ENCODE peak calls at places on chromosomes 2 and 18, in four cellular contexts. F, V, X and D are unnamed samples.

GRCh38 chr2:41928593-41928992 is 119.2 kb upstream of the PKDCC start:
- DNase-seq in F (no peak), X (peak), V (no peak), D (no peak)

GRCh38 chr2:158497486-158497885 is 40.7 kb downstream of the PKP4 start:
- DNase-seq in V (no peak), X (no peak), F (no peak), D (no peak)

GRCh38 chr18:27136208-27136535 is 48.9 kb downstream of the CHST9 start:
- DNase-seq in V (no peak), F (peak), X (no peak), D (no peak)

GRCh38 chr2:230319211-230319862 is 7.7 kb upstream of the SP140L start:
- DNase-seq in V (no peak), F (no peak), X (no peak), D (no peak)

GRCh38 chr2:10286216-10287037 is 16.3 kb upstream of the HPCAL1 start:
- DNase-seq in X (no peak), V (peak), F (peak), D (no peak)

GRCh38 chr18:11689031-11689971 is at the start of gene GNAL:
- DNase-seq in X (peak), V (peak), F (peak), D (no peak)

GRCh38 chr2:217049931-217050330 is 190.1 kb upstream of the TNP1 start:
- DNase-seq in F (no peak), X (no peak), V (no peak), D (no peak)

GRCh38 chr2:71901466-71901865 is 246.2 kb downstream of the CYP26B1 start:
- DNase-seq in X (no peak), F (no peak), V (no peak), D (no peak)

GRCh38 chr18:72830109-72830508 is 37.7 kb downstream of the NETO1 start:
- DNase-seq in F (no peak), X (peak), V (peak), D (no peak)

GRCh38 chr2:24702800-24703199 is 90.4 kb downstream of the PTRHD1 start:
- DNase-seq in F (no peak), V (no peak), X (peak), D (no peak)

GRCh38 chr18:77478619-77479018 is 229.0 kb downstream of the GALR1 start:
- DNase-seq in X (no peak), V (no peak), F (no peak), D (no peak)

GRCh38 chr2:198788676-198789075 is 669.1 kb downstream of the SATB2 start:
- DNase-seq in X (no peak), V (no peak), F (no peak), D (no peak)

GRCh38 chr2:235064980-235065379 is 113.2 kb downstream of the SH3BP4 start:
- DNase-seq in V (no peak), F (no peak), X (no peak), D (no peak)

GRCh38 chr2:85852979-85853498 is 35.8 kb downstream of the ST3GAL5 start:
- DNase-seq in F (no peak), V (peak), X (peak), D (peak)

GRCh38 chr2:128630974-128631697 is 312.5 kb upstream of the HS6ST1 start:
- DNase-seq in F (no peak), X (no peak), V (no peak), D (peak)

GRCh38 chr2:128632491-128632780 is 313.8 kb upstream of the HS6ST1 start:
- DNase-seq in F (no peak), V (no peak), X (no peak), D (no peak)

GRCh38 chr2:128628996-128629395 is 310.3 kb upstream of the HS6ST1 start:
- DNase-seq in V (no peak), F (no peak), X (no peak), D (peak)

GRCh38 chr2:128633501-128633900 is 314.8 kb upstream of the HS6ST1 start:
- DNase-seq in F (no peak), V (no peak), X (no peak), D (no peak)

GRCh38 chr2:128631698-128632490 is 313.2 kb upstream of the HS6ST1 start:
- DNase-seq in F (no peak), V (no peak), X (no peak), D (peak)
- TF ChIP-seq CTCF in F (no peak), V (no peak), X (no peak), D (no peak)

GRCh38 chr2:38533180-38533579 is 69.5 kb downstream of the HNRNPLL start:
- DNase-seq in F (no peak), X (no peak), V (no peak), D (no peak)

GRCh38 chr2:38535404-38535744 is 67.4 kb downstream of the HNRNPLL start:
- DNase-seq in V (no peak), X (no peak), F (no peak), D (no peak)

GRCh38 chr2:38532366-38532765 is 70.4 kb downstream of the HNRNPLL start:
- DNase-seq in X (no peak), F (no peak), V (no peak), D (no peak)

GRCh38 chr2:38534746-38535403 is 67.9 kb downstream of the HNRNPLL start:
- DNase-seq in F (no peak), V (no peak), X (peak), D (no peak)

DNA sequence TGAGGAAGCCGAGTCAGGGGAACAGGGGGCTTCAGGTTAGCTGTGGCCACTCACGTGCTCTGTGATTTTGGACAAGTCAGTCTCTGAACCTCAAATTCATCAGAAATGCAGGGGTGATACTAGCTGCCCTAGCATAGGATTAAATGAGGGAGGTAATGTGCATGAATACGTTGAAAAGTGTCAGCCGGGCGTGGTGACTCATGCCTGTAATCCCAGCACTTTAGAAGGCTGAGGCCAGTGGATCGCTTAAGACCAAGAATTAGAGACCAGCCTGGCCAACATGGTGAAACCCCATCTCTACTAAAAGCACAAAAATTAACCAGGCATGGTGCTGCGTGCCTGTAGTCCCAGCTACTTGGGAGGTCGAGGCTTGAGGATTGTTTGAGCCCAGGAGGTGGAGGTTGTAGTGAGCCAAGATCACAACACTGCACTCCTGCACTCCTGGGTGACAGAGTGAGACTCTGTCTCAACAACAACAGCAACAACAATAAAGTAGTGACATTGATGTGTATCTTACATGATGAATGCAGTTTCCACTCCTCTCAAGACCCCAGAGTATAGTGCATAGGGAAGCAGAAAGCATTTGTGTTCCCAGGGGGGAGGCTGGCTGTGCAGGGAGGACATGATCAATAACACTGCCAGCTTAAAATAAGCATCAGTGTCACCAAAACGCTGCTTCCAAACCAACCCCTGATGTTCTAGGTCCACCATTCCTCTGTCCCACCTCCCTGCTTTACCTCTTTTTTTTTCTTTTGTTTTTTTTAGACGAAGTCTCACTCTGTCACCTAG is 68.8 kb downstream of the HNRNPLL start:
- DNase-seq in X (no peak), F (no peak), V (no peak), D (no peak)
- TF ChIP-seq CTCF in X (no peak), F (no peak), V (no peak), D (no peak)

GRCh38 chr18:35714539-35714938 is 133.0 kb downstream of the GALNT1 start:
- DNase-seq in V (no peak), F (no peak), X (no peak), D (no peak)

GRCh38 chr18:35716169-35716831 is 134.8 kb downstream of the GALNT1 start:
- DNase-seq in X (no peak), F (no peak), V (no peak), D (no peak)

GRCh38 chr18:35711227-35711626 is 129.7 kb downstream of the GALNT1 start:
- DNase-seq in V (no peak), X (no peak), F (no peak), D (no peak)

GRCh38 chr18:35715139-35715538 is 133.6 kb downstream of the GALNT1 start:
- DNase-seq in X (no peak), F (no peak), V (no peak), D (no peak)

GRCh38 chr18:35713545-35713944 is 132.0 kb downstream of the GALNT1 start:
- DNase-seq in V (no peak), X (peak), F (no peak), D (no peak)
- TF ChIP-seq CTCF in V (no peak), X (no peak), F (no peak), D (no peak)

GRCh38 chr2:143263045-143263625 is 133.9 kb downstream of the ARHGAP15 start:
- DNase-seq in F (no peak), X (no peak), V (no peak), D (no peak)
- TF ChIP-seq CTCF in F (no peak), X (no peak), V (no peak), D (no peak)

GRCh38 chr2:208570066-208570465 is 163.5 kb downstream of the PTH2R start:
- DNase-seq in V (no peak), X (no peak), F (no peak), D (no peak)

GRCh38 chr2:208568203-208568602 is 161.6 kb downstream of the PTH2R start:
- DNase-seq in V (no peak), F (no peak), X (no peak), D (no peak)

GRCh38 chr2:208573559-208573958 is 167.0 kb downstream of the PTH2R start:
- DNase-seq in V (no peak), F (no peak), X (no peak), D (no peak)

GRCh38 chr2:208570851-208571763 is 164.5 kb downstream of the PTH2R start:
- DNase-seq in V (no peak), X (no peak), F (no peak), D (no peak)

GRCh38 chr2:208571764-208572131 is 165.2 kb downstream of the PTH2R start:
- DNase-seq in F (no peak), V (no peak), X (no peak), D (no peak)
- TF ChIP-seq CTCF in F (no peak), V (no peak), X (no peak), D (no peak)

GRCh38 chr2:40844353-40845277 is 392.7 kb upstream of the SLC8A1 start:
- DNase-seq in V (no peak), X (no peak), F (peak), D (no peak)
- TF ChIP-seq CTCF in V (no peak), X (no peak), F (no peak), D (no peak)

GRCh38 chr2:128027801-128028667 is at the start of gene SAP130:
- DNase-seq in F (peak), V (peak), X (peak), D (peak)
- TF ChIP-seq CTCF in F (no peak), V (no peak), X (no peak), D (no peak)

GRCh38 chr2:2850891-2851290 is 519.8 kb upstream of the MYT1L start:
- DNase-seq in V (no peak), F (no peak), X (no peak), D (no peak)

GRCh38 chr2:2849464-2850217 is 518.6 kb upstream of the MYT1L start:
- DNase-seq in X (no peak), V (no peak), F (no peak), D (no peak)

GRCh38 chr2:2848621-2849443 is 517.8 kb upstream of the MYT1L start:
- DNase-seq in F (no peak), X (no peak), V (no peak), D (no peak)

GRCh38 chr2:2851316-2851715 is 520.2 kb upstream of the MYT1L start:
- DNase-seq in X (no peak), F (no peak), V (no peak), D (no peak)

GRCh38 chr2:2850218-2850850 is 519.3 kb upstream of the MYT1L start:
- DNase-seq in X (no peak), V (no peak), F (no peak), D (no peak)
- TF ChIP-seq CTCF in X (no peak), V (no peak), F (no peak), D (no peak)

GRCh38 chr2:121895723-121896571 is 140.5 kb downstream of the TSN start:
- DNase-seq in F (no peak), X (no peak), V (no peak), D (no peak)
- TF ChIP-seq CTCF in F (no peak), X (no peak), V (no peak), D (no peak)